ENCODE peak calls at places on chromosomes 2 and 18, in eight cellular contexts. U is CD8-positive, alpha-beta memory T cell; P is neural progenitor cell; V is GM23248; Y is aorta; A is Peyer's patch; L is foreskin keratinocyte; Z is BE2C. D is an unnamed sample. For H3K4me1, the result is how much of the 10 kb centered on the place peaks cover.

GRCh38 chr2:189466656-189467055 is 25.4 kb downstream of the WDR75 start:
- DNase-seq in U (no peak), Z (peak), P (peak), A (no peak), L (no peak), V (peak), Y (no peak), D (no peak)

GRCh38 chr2:69149631-69150215 is 136.7 kb downstream of the ANTXR1 start:
- DNase-seq in Y (peak), L (no peak), V (peak), U (no peak), Z (peak), A (peak), P (peak), D (peak)

GRCh38 chr2:189281151-189281550 is 101.6 kb upstream of the COL5A2 start:
- DNase-seq in P (no peak), Z (no peak), L (no peak), Y (no peak), A (no peak), V (no peak), U (no peak), D (no peak)

GRCh38 chr2:9769171-9770005 is 73.9 kb upstream of the TAF1B start:
- DNase-seq in U (no peak), P (peak), V (no peak), Y (no peak), A (no peak), L (no peak), Z (peak), D (no peak)

GRCh38 chr18:23812566-23813440 is 123.5 kb downstream of the LAMA3 start:
- DNase-seq in Y (no peak), A (no peak), Z (no peak), L (no peak), P (no peak), U (no peak), V (peak), D (no peak)

GRCh38 chr2:218238896-218239295 is 21.9 kb downstream of the ARPC2 start:
- DNase-seq in A (no peak), Y (no peak), U (no peak), Z (no peak), P (no peak), L (no peak), V (no peak), D (no peak)

GRCh38 chr2:218397502-218398436 is 1.9 kb upstream of the CTDSP1 start:
- DNase-seq in A (peak), V (peak), P (peak), Z (peak), L (peak), Y (peak), U (peak), D (peak)

GRCh38 chr2:215654177-215654850 is 218.4 kb upstream of the FN1 start:
- DNase-seq in A (no peak), L (no peak), V (peak), Y (no peak), U (no peak), Z (no peak), P (no peak), D (no peak)

GRCh38 chr2:174535757-174536703 is 49.2 kb upstream of the GPR155 start:
- DNase-seq in Z (peak), U (no peak), V (no peak), A (no peak), L (peak), P (no peak), Y (no peak), D (no peak)

GRCh38 chr2:96730212-96730611 is 9.7 kb downstream of the LMAN2L start:
- DNase-seq in P (no peak), A (no peak), Z (no peak), L (peak), Y (no peak), V (peak), U (no peak), D (no peak)

GRCh38 chr2:146764301-146764700 is 1080.5 kb upstream of the ACVR2A start:
- DNase-seq in U (no peak), P (no peak), L (peak), A (no peak), V (peak), Z (no peak), Y (no peak), D (no peak)

GRCh38 chr2:27494944-27495554 is at the start of gene FNDC4:
- DNase-seq in V (peak), L (no peak), Y (peak), U (no peak), P (peak), Z (peak), A (peak), D (peak)

GRCh38 chr2:45652090-45653050 is 895 bp downstream of the PRKCE start:
- DNase-seq in Z (peak), V (peak), L (no peak), U (peak), Y (peak), P (peak), A (peak), D (peak)

GRCh38 chr18:32036506-32037210 is 18.0 kb downstream of the RNF125 start:
- DNase-seq in P (no peak), V (no peak), Z (no peak), U (no peak), A (no peak), Y (no peak), L (no peak), D (no peak)

GRCh38 chr2:3664925-3665324 is 6.9 kb downstream of the ALLC start:
- DNase-seq in A (peak), U (no peak), Z (no peak), P (no peak), V (no peak), L (no peak), Y (no peak), D (no peak)

GRCh38 chr2:18411571-18411970 is 148.9 kb downstream of the RDH14 start:
- DNase-seq in P (no peak), U (no peak), Y (no peak), A (no peak), Z (no peak), L (no peak), V (no peak), D (no peak)

GRCh38 chr2:28287261-28287915 is 105.3 kb upstream of the FOSL2 start:
- DNase-seq in V (peak), Y (peak), Z (no peak), A (no peak), L (no peak), U (no peak), P (no peak), D (no peak)

GRCh38 chr2:66440011-66440542 is 5.2 kb downstream of the MEIS1 start:
- DNase-seq in V (peak), U (no peak), L (no peak), Y (peak), P (peak), A (no peak), Z (no peak), D (peak)

GRCh38 chr2:25039126-25039525 is 2.8 kb upstream of the EFR3B start:
- DNase-seq in P (no peak), L (no peak), V (no peak), A (no peak), U (no peak), Y (no peak), Z (no peak), D (no peak)

GRCh38 chr18:55206941-55207340 is 247.7 kb upstream of the CCDC68 start:
- DNase-seq in A (no peak), V (peak), Z (no peak), L (no peak), U (no peak), Y (no peak), P (no peak), D (no peak)

GRCh38 chr2:215365184-215365658 is 53.4 kb downstream of the ATIC start:
- DNase-seq in Y (no peak), Z (no peak), L (no peak), P (no peak), A (no peak), U (no peak), V (peak), D (no peak)

GRCh38 chr18:79353238-79353637 is 42.5 kb upstream of the NFATC1 start:
- DNase-seq in A (no peak), U (no peak), L (no peak), Z (no peak), Y (no peak), V (no peak), P (peak), D (no peak)

GRCh38 chr2:12389354-12390045 is 327.2 kb upstream of the TRIB2 start:
- DNase-seq in A (no peak), V (peak), U (no peak), Z (no peak), P (no peak), Y (no peak), L (peak), D (no peak)

GRCh38 chr2:200604571-200605255 is 18.9 kb downstream of the AOX1 start:
- DNase-seq in Z (no peak), Y (no peak), U (no peak), L (no peak), P (no peak), V (peak), A (no peak), D (no peak)

GRCh38 chr2:171181067-171182049 is 20.7 kb upstream of the TLK1 start:
- DNase-seq in Z (no peak), P (peak), U (no peak), A (no peak), V (no peak), L (no peak), Y (no peak), D (no peak)

GRCh38 chr2:112001136-112001764 is 53.8 kb upstream of the TMEM87B start:
- DNase-seq in L (no peak), V (peak), P (no peak), U (no peak), A (no peak), Y (no peak), Z (no peak), D (no peak)

DNA sequence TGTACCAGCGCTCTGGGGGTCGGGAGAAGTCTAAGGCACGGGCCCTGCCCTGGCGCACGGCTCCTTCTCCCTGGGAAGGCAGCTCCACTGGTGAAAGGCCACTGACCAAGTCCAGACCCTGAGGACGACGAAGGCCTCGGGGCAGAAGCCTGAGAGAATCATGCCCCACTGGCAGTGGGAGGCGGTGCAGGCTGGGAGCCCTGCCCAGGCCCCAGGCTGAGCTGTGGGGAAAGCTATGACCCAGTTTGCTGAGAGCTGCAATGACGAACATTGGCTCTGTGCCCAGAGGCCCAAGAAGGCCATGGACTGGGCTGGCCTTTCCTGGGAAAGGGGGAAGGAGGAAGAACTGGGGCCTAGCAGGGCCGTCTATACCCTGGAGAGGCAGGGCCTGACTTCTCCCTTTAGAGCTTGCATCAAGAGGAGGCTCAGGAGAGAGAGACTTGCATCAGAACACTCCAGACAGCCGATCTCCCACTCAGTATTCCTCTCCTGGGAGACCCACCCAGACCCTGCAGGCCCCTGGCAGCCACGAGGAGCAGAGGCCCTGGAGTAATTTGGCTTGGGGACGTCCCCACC is 32.9 kb downstream of the HS1BP3 start:
- DNase-seq in U (no peak), Z (peak), P (peak), A (peak), L (no peak), Y (peak), V (peak), D (peak)
- H3K4me1 ChIP-seq in U (under half), Z (under half), P (under half), A (under half), L (under half), Y (under half), V (under half), D (under half)

DNA sequence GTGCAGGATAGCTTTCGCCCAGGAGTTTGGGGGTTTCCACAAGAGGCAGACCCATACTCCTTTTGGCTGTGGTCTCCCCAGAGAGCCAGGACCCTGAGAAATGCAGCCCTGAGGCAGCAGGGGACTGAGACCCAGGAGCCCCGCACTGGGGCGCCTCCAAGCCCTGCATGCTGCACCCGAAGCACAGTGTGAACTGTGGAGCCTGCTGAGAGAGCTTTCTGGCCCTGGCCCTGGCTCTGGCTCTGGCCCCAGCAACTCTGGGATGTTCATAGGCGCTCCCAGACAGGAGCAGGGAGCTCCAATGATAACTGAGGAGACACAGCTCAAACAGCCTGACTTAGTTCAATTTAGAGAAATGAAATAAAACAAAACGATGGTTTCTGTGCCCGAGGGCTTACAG is 96.4 kb upstream of the TEX51 start:
- DNase-seq in P (no peak), V (no peak), Z (no peak), U (no peak), L (no peak), A (peak), Y (no peak), D (peak)
- H3K4me1 ChIP-seq in P (under half), V (under half), Z (under half), U (under half), L (under half), A (under half), Y (under half), D (under half)

GRCh38 chr2:42102606-42103450 is 55.0 kb downstream of the PKDCC start:
- DNase-seq in P (peak), V (no peak), A (peak), U (peak), Y (peak), Z (no peak), L (no peak), D (peak)

GRCh38 chr2:42105330-42106256 is 57.8 kb downstream of the PKDCC start:
- DNase-seq in L (no peak), Y (peak), P (no peak), Z (no peak), V (no peak), U (peak), A (peak), D (no peak)

GRCh38 chr2:42103829-42104228 is 56.0 kb downstream of the PKDCC start:
- DNase-seq in V (no peak), Y (no peak), L (no peak), Z (no peak), P (no peak), U (no peak), A (no peak), D (no peak)

GRCh38 chr2:42106257-42106816 is 58.5 kb downstream of the PKDCC start:
- DNase-seq in Z (no peak), A (no peak), Y (no peak), P (no peak), V (no peak), U (no peak), L (no peak), D (no peak)

DNA sequence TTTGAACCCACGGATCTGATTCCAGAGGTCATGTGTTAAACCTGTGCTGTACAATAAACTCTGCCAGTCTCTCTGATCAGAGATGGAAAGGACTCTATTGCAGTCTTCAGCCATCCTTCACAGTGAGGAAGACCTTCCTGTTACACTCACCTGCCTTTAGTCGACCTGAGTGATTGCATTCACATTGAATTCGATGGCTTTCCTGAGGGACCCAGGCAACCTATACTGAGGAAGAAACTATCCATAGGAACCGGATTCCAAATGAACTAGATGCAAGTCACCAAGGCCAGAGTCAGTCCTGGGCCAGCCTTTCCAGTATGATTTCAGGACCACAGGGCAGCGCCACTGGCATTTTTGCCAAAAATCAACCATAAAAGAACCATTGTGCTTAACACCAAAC is 56.8 kb downstream of the PKDCC start:
- DNase-seq in P (no peak), L (no peak), A (no peak), Y (no peak), V (no peak), Z (no peak), U (no peak), D (no peak)
- H3K4me1 ChIP-seq in P (under half), L (under half), A (under half), Y (under half), V (under half), Z (under half), U (half or more), D (under half)

GRCh38 chr2:205748660-205749059 is 66.4 kb downstream of the NRP2 start:
- DNase-seq in A (peak), V (peak), P (no peak), L (peak), Z (no peak), Y (no peak), U (no peak), D (no peak)

GRCh38 chr2:205747827-205748386 is 65.6 kb downstream of the NRP2 start:
- DNase-seq in U (no peak), A (no peak), V (no peak), L (no peak), Y (no peak), Z (no peak), P (no peak), D (peak)

GRCh38 chr2:205751621-205752031 is 69.3 kb downstream of the NRP2 start:
- DNase-seq in A (no peak), P (no peak), L (no peak), V (no peak), Z (no peak), U (no peak), Y (no peak), D (no peak)

GRCh38 chr2:205746408-205746785 is 64.1 kb downstream of the NRP2 start:
- DNase-seq in V (no peak), Y (no peak), L (peak), U (no peak), P (no peak), Z (peak), A (peak), D (peak)

GRCh38 chr2:205749078-205749477 is 66.8 kb downstream of the NRP2 start:
- DNase-seq in L (no peak), P (no peak), A (no peak), U (no peak), Y (no peak), V (no peak), Z (no peak), D (no peak)
- H3K4me1 ChIP-seq in L (under half), P (under half), A (under half), U (under half), Y (under half), V (under half), Z (under half), D (half or more)

DNA sequence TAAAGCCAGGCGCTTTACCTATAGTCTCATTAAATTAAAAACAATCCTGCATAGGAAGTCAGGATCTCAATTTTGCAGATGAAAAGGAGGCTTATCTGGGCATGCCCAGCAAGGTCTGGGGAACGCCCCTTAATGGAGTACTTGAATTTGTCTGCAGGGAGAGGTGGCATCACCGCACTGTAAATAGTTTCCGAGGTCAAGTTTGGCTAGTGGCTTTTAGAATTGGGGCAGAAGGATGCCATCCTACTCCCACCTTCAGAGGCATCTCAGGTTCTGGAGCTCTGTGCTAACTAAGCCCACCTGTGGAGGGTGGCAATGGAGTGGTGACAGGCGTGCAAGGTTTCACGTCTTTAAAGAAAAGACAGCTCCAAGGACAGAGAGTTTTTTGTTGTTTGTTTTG is 149.3 kb downstream of the TGIF1 start:
- DNase-seq in V (no peak), U (no peak), Z (no peak), P (no peak), A (no peak), L (no peak), Y (no peak), D (no peak)
- H3K4me1 ChIP-seq in V (half or more), U (under half), Z (under half), P (under half), A (under half), L (under half), Y (under half), D (under half)

GRCh38 chr2:186570587-186570986 is 19.3 kb upstream of the ITGAV start:
- DNase-seq in V (peak), Y (no peak), Z (no peak), U (no peak), L (no peak), P (peak), A (no peak), D (no peak)

GRCh38 chr2:186573528-186573927 is 16.3 kb upstream of the ITGAV start:
- DNase-seq in Y (no peak), P (no peak), V (no peak), Z (no peak), U (no peak), L (no peak), A (no peak), D (no peak)

GRCh38 chr2:186575302-186575701 is 14.6 kb upstream of the ITGAV start:
- DNase-seq in V (peak), U (no peak), Z (peak), Y (peak), A (peak), P (no peak), L (peak), D (no peak)

GRCh38 chr2:186569906-186570305 is 19.9 kb upstream of the ITGAV start:
- DNase-seq in Y (no peak), Z (no peak), V (no peak), L (no peak), A (no peak), P (peak), U (no peak), D (no peak)

GRCh38 chr2:186572705-186573104 is 17.2 kb upstream of the ITGAV start:
- DNase-seq in V (no peak), L (peak), Z (no peak), Y (no peak), P (no peak), U (no peak), A (no peak), D (no peak)
- H3K4me1 ChIP-seq in V (under half), L (under half), Z (under half), Y (under half), P (under half), U (under half), A (under half), D (under half)

GRCh38 chr2:120786559-120786960 is 50.9 kb downstream of the GLI2 start:
- DNase-seq in Y (no peak), Z (no peak), L (no peak), U (no peak), V (no peak), P (no peak), A (no peak), D (no peak)

GRCh38 chr2:120783371-120783791 is 47.7 kb downstream of the GLI2 start:
- DNase-seq in V (peak), P (peak), A (no peak), L (no peak), U (no peak), Z (no peak), Y (no peak), D (no peak)

GRCh38 chr2:120785228-120785966 is 49.7 kb downstream of the GLI2 start:
- DNase-seq in A (no peak), V (no peak), P (no peak), U (no peak), Z (no peak), Y (no peak), L (no peak), D (no peak)

GRCh38 chr2:120786038-120786437 is 50.4 kb downstream of the GLI2 start:
- DNase-seq in V (no peak), L (no peak), A (no peak), Y (no peak), Z (no peak), P (no peak), U (no peak), D (no peak)

GRCh38 chr2:120783969-120784372 is 48.3 kb downstream of the GLI2 start:
- DNase-seq in L (no peak), A (no peak), Y (no peak), U (no peak), P (no peak), Z (peak), V (no peak), D (no peak)
- H3K4me1 ChIP-seq in L (under half), A (under half), Y (under half), U (under half), P (half or more), Z (under half), V (under half), D (under half)

GRCh38 chr2:37923308-37924055 is 1.6 kb upstream of the RMDN2 start:
- DNase-seq in V (no peak), Y (no peak), P (no peak), L (no peak), U (no peak), Z (no peak), A (no peak), D (no peak)

GRCh38 chr2:37926635-37927034 is 1.5 kb downstream of the RMDN2 start:
- DNase-seq in U (no peak), Z (no peak), L (no peak), A (no peak), Y (no peak), V (no peak), P (no peak), D (no peak)

GRCh38 chr2:37928377-37928776 is 3.3 kb downstream of the RMDN2 start:
- DNase-seq in U (no peak), P (no peak), L (no peak), V (no peak), Y (no peak), Z (no peak), A (no peak), D (no peak)

GRCh38 chr2:37920570-37920969 is 4.5 kb upstream of the RMDN2 start:
- DNase-seq in Y (no peak), V (no peak), Z (no peak), U (no peak), A (no peak), L (no peak), P (no peak), D (no peak)

GRCh38 chr2:37925063-37925897 is at the start of gene RMDN2:
- DNase-seq in L (peak), Z (peak), U (peak), A (peak), Y (peak), V (peak), P (peak), D (peak)
- H3K4me1 ChIP-seq in L (under half), Z (under half), U (under half), A (under half), Y (under half), V (under half), P (under half), D (under half)